ENCODE peak calls at places on chromosomes 1 and 21, in six cellular contexts. F is mesenchymal stem cell, Z is IMR-90, R is trophoblast cell, L is neuronal stem cell, H is H1. T is an unnamed sample.
A peak's percentile ranks its signal among the peaks of the same experiment; 100 is the strongest.

GRCh38 chr1:87706779-87707228 is 378.1 kb downstream of the LMO4 start:
- DNase-seq in F (peak; percentile 28), Z (peak; percentile 48), R (no peak), L (no peak), H (no peak), T (no peak)

GRCh38 chr1:112687785-112688496 is 13.5 kb downstream of the MOV10 start:
- DNase-seq in F (no peak), Z (no peak), R (no peak), L (no peak), H (no peak), T (no peak)

GRCh38 chr1:102588536-102588935 is 519.8 kb downstream of the COL11A1 start:
- DNase-seq in F (peak; percentile 25), Z (no peak), R (no peak), L (no peak), H (no peak), T (no peak)

GRCh38 chr1:6205849-6206845 is at the start of gene RNF207:
- DNase-seq in F (peak; percentile 53), Z (peak; percentile 47), R (peak; percentile 94), L (no peak), H (peak; percentile 87), T (peak; percentile 87)

GRCh38 chr1:119686661-119687060 is 25.1 kb upstream of the PHGDH start:
- DNase-seq in F (no peak), Z (no peak), R (peak; percentile 73), L (no peak), H (no peak), T (no peak)

GRCh38 chr1:192573499-192573898 is 2.1 kb upstream of the RGS1 start:
- DNase-seq in F (peak; percentile 86), Z (peak; percentile 82), R (no peak), L (no peak), H (no peak), T (no peak)

GRCh38 chr21:44980562-44981489 is 41.0 kb downstream of the SLX9 start:
- DNase-seq in F (no peak), Z (no peak), R (no peak), L (no peak), H (no peak), T (no peak)

GRCh38 chr1:85240174-85240601 is 19.3 kb downstream of the C1orf52 start:
- DNase-seq in F (peak; percentile 30), Z (peak; percentile 18), R (peak; percentile 19), L (no peak), H (no peak), T (peak; percentile 47)

GRCh38 chr1:188188317-188188716 is 1359.6 kb downstream of the PLA2G4A start:
- DNase-seq in F (no peak), Z (no peak), R (no peak), L (no peak), H (no peak), T (no peak)

GRCh38 chr21:38080888-38081287 is 164.6 kb upstream of the KCNJ6 start:
- DNase-seq in F (no peak), Z (no peak), R (no peak), L (no peak), H (no peak), T (no peak)

GRCh38 chr1:17437260-17438175 is 2.0 kb downstream of the RCC2 start:
- DNase-seq in F (peak; percentile 39), Z (peak; percentile 36), R (peak; percentile 63), L (peak; percentile 65), H (peak; percentile 70), T (no peak)

GRCh38 chr1:180976958-180977357 is 45.7 kb downstream of the STX6 start:
- DNase-seq in F (no peak), Z (no peak), R (no peak), L (no peak), H (no peak), T (no peak)

GRCh38 chr1:59089343-59089742 is 207.6 kb upstream of the FGGY start:
- DNase-seq in F (no peak), Z (no peak), R (no peak), L (no peak), H (no peak), T (no peak)
- H4K91ac ChIP-seq in F (no peak overlapping the region), Z (no peak overlapping the region), R (no peak overlapping the region), L (no peak overlapping the region), H (no peak overlapping the region), T (no peak overlapping the region)

GRCh38 chr1:198805498-198806151 is 166.8 kb downstream of the PTPRC start:
- DNase-seq in F (no peak), Z (no peak), R (no peak), L (no peak), H (no peak), T (no peak)
- H4K91ac ChIP-seq in F (no peak overlapping the region), Z (no peak overlapping the region), R (no peak overlapping the region), L (no peak overlapping the region), H (no peak overlapping the region), T (no peak overlapping the region)

DNA sequence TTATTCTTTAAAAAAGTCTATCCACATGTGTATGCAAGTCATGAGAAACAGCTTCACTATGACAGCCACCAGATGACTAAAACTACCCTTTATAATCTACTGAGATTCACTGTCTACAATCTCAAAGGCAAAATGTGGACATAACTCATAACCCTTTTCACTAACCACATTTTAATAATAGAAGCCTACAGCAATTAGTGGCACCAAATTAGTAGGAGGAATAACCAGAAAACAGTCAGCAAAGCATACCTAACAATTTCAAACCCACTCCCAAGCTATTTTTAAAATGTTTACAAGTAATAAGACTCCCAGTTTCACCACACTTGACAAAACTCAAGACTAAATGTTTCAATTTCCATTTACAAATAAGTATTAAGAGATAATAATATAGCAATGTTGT is 442.9 kb downstream of the PTPRC start:
- DNase-seq in F (no peak), Z (no peak), R (no peak), L (no peak), H (no peak), T (no peak)
- H4K91ac ChIP-seq in F (no peak overlapping the region), Z (no peak overlapping the region), R (no peak overlapping the region), L (no peak overlapping the region), H (no peak overlapping the region), T (no peak overlapping the region)

GRCh38 chr1:234093107-234093506 is 188.6 kb downstream of the SLC35F3 start:
- DNase-seq in F (no peak), Z (no peak), R (no peak), L (no peak), H (no peak), T (no peak)

GRCh38 chr1:234090212-234091064 is 186.0 kb downstream of the SLC35F3 start:
- DNase-seq in F (no peak), Z (no peak), R (no peak), L (no peak), H (no peak), T (no peak)

GRCh38 chr1:234093741-234094140 is 189.3 kb downstream of the SLC35F3 start:
- DNase-seq in F (no peak), Z (no peak), R (no peak), L (no peak), H (no peak), T (no peak)

GRCh38 chr1:234091065-234091401 is 186.6 kb downstream of the SLC35F3 start:
- DNase-seq in F (no peak), Z (no peak), R (no peak), L (no peak), H (no peak), T (no peak)

DNA sequence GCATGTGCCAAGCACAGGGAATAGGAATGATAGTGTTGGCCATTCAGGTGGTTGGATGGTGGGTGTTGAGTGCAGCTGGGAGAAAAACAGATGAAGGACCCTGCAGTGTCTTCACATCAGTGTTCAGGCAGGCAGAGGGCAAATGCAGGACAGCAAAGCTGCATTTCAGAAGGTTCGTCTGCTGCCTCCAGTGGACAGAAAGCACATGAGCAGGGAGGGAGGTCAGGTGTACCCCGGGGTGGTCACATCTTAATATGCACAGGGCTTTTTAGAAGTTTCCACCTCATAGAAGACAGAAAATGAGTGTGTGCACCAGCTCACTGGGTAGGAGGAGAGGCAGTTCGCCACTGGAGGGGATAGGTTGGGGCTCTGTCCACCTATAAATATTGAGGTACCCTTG is 184.9 kb downstream of the SLC35F3 start:
- DNase-seq in F (no peak), Z (no peak), R (no peak), L (no peak), H (no peak), T (peak; percentile 61)
- H4K91ac ChIP-seq in F (no peak overlapping the region), Z (no peak overlapping the region), R (no peak overlapping the region), L (no peak overlapping the region), H (no peak overlapping the region), T (no peak overlapping the region)

DNA sequence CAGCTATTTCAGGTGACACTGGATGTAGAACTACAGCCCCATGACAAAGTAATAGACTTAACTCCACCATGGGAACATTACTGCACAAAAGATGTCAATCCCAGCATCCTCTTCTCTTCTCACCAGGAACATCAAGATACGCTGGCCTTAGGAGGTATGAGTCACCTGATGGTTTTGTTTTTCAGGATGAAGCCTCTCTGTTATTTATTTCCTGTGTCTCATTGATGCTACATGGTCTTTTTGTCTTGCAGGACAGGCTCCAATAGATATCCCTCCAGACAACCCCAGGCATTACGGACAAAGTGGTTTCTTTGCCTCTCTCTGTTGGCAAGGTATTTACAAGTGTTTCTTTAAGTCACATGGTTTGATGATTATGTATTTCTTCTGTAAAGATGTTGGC is 31.2 kb upstream of the LEPR start:
- DNase-seq in F (no peak), Z (no peak), R (no peak), L (no peak), H (no peak), T (no peak)
- H4K91ac ChIP-seq in F (no peak overlapping the region), Z (no peak overlapping the region), R (no peak overlapping the region), L (no peak overlapping the region), H (no peak overlapping the region), T (no peak overlapping the region)

DNA sequence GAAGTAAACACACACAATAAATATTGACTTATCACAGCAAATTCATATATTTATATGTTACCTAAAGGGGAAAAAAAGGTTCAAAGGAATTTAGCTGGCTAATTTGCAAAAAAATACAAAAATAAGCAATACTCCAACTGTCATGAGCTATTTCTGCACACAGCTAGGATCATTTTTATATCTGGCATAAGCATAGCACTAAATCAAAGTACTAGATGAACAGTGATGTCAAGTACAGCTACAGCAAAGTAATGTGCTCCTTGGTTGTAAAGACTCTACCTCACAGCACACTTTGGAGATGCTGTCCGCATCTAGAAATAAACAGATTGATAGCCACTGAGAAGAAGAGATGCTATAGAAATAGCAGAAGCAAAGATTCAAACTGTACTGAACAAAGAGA is 125.5 kb downstream of the TGFBR3 start:
- DNase-seq in F (no peak), Z (no peak), R (no peak), L (no peak), H (no peak), T (no peak)
- H4K91ac ChIP-seq in F (no peak overlapping the region), Z (no peak overlapping the region), R (no peak overlapping the region), L (no peak overlapping the region), H (no peak overlapping the region), T (no peak overlapping the region)

DNA sequence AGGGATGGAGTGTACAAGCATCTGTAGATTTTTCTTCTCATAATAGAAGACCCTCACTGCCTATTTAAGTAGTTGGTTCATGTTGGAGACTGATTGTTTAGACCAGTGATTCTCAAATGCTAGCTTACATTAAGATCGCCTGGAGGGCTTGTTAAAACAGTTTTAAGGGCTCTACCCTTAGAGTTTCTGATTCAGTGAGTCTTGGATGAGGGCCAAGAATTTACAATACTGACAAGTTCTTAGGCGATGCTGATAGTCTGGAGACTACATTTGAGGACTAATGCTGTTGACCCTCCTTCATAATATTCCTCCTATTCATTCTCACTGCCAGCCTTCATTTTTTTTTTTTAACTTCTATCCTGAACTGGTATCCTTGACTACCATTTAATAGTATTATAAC is 15.2 kb upstream of the AGO3 start:
- DNase-seq in F (no peak), Z (peak; percentile 48), R (no peak), L (no peak), H (no peak), T (no peak)
- H4K91ac ChIP-seq in F (no peak overlapping the region), Z (no peak overlapping the region), R (no peak overlapping the region), L (no peak overlapping the region), H (no peak overlapping the region), T (no peak overlapping the region)

GRCh38 chr1:32447469-32448185 is 17.2 kb upstream of the ZBTB8B start:
- DNase-seq in F (peak; percentile 67), Z (peak; percentile 74), R (peak; percentile 31), L (peak; percentile 67), H (peak; percentile 81), T (peak; percentile 81)
- H4K91ac ChIP-seq in F (no peak overlapping the region), Z (no peak overlapping the region), R (peak overlapping the region; percentile 90), L (no peak overlapping the region), H (no peak overlapping the region), T (no peak overlapping the region)

GRCh38 chr1:231515748-231516147 is 12.7 kb upstream of the TSNAX start:
- DNase-seq in F (no peak), Z (no peak), R (no peak), L (no peak), H (no peak), T (no peak)
- H4K91ac ChIP-seq in F (no peak overlapping the region), Z (no peak overlapping the region), R (no peak overlapping the region), L (no peak overlapping the region), H (no peak overlapping the region), T (no peak overlapping the region)

T was measured in H9.